ENCODE peak calls at places on chromosomes 16 and 17, in nine cellular contexts. D is MM.1S; L is IMR-90; F is NCI-H748 treated with DMSO at 0.1 percent for 48 hours; P is RPMI8226; A is cardiac septum; N is progenitor cell of endocrine pancreas; H is stimulated activated naive B cell treated with anti-CD40 and anti-IgM and Interleukin-4, amounts not matched to agents 10 μg/mL and 1 μg/mL and 100 μg/mL, for 72 hours; S is fibroblast of mammary gland. T is an unnamed sample.

GRCh38 chr17:59893617-59894100 is 738 bp downstream of the RPS6KB1 start:
- DNase-seq in D (peak; percentile 54), A (no peak), N (no peak), F (no peak), S (peak; percentile 18), H (no peak), P (peak; percentile 59), L (peak; percentile 8), T (peak; percentile 23)

GRCh38 chr16:3965781-3966582 is 85.5 kb upstream of the CREBBP start:
- DNase-seq in A (no peak), F (no peak), S (no peak), P (no peak), H (no peak), N (no peak), L (no peak), D (no peak), T (no peak)

GRCh38 chr16:75219838-75220237 is 1.1 kb downstream of the CTRB1 start:
- DNase-seq in A (no peak), H (no peak), D (peak; percentile 9), L (no peak), S (no peak), F (no peak), P (peak; percentile 56), N (no peak), T (no peak)

GRCh38 chr17:60356947-60357346 is 35.0 kb downstream of the USP32 start:
- DNase-seq in P (no peak), D (no peak), H (no peak), N (no peak), A (no peak), S (peak; percentile 37), L (peak; percentile 47), F (no peak), T (no peak)

GRCh38 chr16:51359141-51359960 is 208.3 kb upstream of the SALL1 start:
- DNase-seq in F (no peak), N (no peak), D (no peak), H (no peak), L (peak; percentile 5), A (no peak), P (no peak), S (no peak), T (peak; percentile 83)

GRCh38 chr17:6286239-6286638 is 148.7 kb downstream of the AIPL1 start:
- DNase-seq in L (no peak), F (peak; percentile 22), A (no peak), H (no peak), S (no peak), N (no peak), D (no peak), P (no peak), T (no peak)

GRCh38 chr17:78419970-78420820 is 41.7 kb downstream of the PGS1 start:
- DNase-seq in N (no peak), H (no peak), A (no peak), L (no peak), D (no peak), F (no peak), S (no peak), P (no peak), T (no peak)

GRCh38 chr17:50052822-50053653 is 2.9 kb upstream of the ITGA3 start:
- DNase-seq in H (no peak), A (no peak), N (no peak), D (no peak), P (no peak), S (no peak), L (peak; percentile 38), F (peak; percentile 25), T (no peak)

GRCh38 chr16:59733321-59733720 is 999.2 kb upstream of the GOT2 start:
- DNase-seq in L (no peak), A (no peak), H (no peak), S (no peak), P (no peak), D (no peak), N (no peak), F (no peak), T (peak; percentile 20)

GRCh38 chr16:84055801-84056634 is 13.4 kb upstream of the SLC38A8 start:
- DNase-seq in H (no peak), F (no peak), N (no peak), P (no peak), S (no peak), L (no peak), A (peak; percentile 55), D (no peak), T (no peak)

GRCh38 chr17:78346605-78347250 is 13.1 kb downstream of the SOCS3 start:
- DNase-seq in P (no peak), D (no peak), A (no peak), F (no peak), H (no peak), S (peak; percentile 52), L (peak; percentile 43), N (no peak), T (no peak)

GRCh38 chr17:30957741-30958140 is 13.1 kb upstream of the RNF135 start:
- DNase-seq in N (no peak), S (no peak), L (no peak), F (no peak), P (no peak), A (no peak), D (no peak), H (no peak), T (no peak)